ENCODE peak calls at places on chromosomes 11 and 22, in five cellular contexts. W is esophagus squamous epithelium, M is GM12865, S is heart right ventricle, L is PC-3. Y is an unnamed sample.
A peak's percentile ranks its signal among the peaks of the same experiment; 100 is the strongest.

GRCh38 chr11:130133716-130134115 is 25.9 kb upstream of the ST14 start:
- DNase-seq in S (no peak), W (no peak), L (no peak), M (no peak), Y (no peak)

GRCh38 chr11:22785251-22785650 is 44.4 kb downstream of the SVIP start:
- DNase-seq in W (no peak), M (no peak), S (no peak), L (peak; percentile 4), Y (no peak)

GRCh38 chr22:42978453-42979103 is 36.4 kb downstream of the PACSIN2 start:
- DNase-seq in W (no peak), S (no peak), L (peak; percentile 78), M (no peak), Y (no peak)

GRCh38 chr11:46948378-46949131 is 12.0 kb downstream of the CSTPP1 start:
- DNase-seq in W (no peak), S (no peak), L (peak; percentile 81), M (no peak), Y (no peak)

GRCh38 chr22:16987822-16988221 is 20.2 kb downstream of the GAB4 start:
- DNase-seq in M (no peak), W (no peak), L (no peak), S (no peak), Y (no peak)

GRCh38 chr11:70436501-70436860 is 38.2 kb downstream of the CTTN start:
- DNase-seq in S (no peak), L (no peak), W (no peak), M (no peak), Y (no peak)

GRCh38 chr11:125271436-125272064 is 107.0 kb downstream of the PKNOX2 start:
- DNase-seq in M (no peak), S (no peak), W (no peak), L (no peak), Y (no peak)

GRCh38 chr11:3120071-3120792 is 44.9 kb downstream of the OSBPL5 start:
- DNase-seq in S (peak; percentile 12), L (no peak), W (no peak), M (no peak), Y (no peak)

GRCh38 chr11:111573821-111574249 is 28.4 kb upstream of the SIK2 start:
- DNase-seq in W (no peak), L (no peak), S (no peak), M (no peak), Y (no peak)

GRCh38 chr22:24175160-24175808 is 6.0 kb upstream of the SUSD2 start:
- DNase-seq in S (peak; percentile 88), W (no peak), L (peak; percentile 67), M (peak; percentile 73), Y (peak; percentile 83)

GRCh38 chr11:27848423-27848822 is 148.2 kb upstream of the BDNF start:
- DNase-seq in W (no peak), L (no peak), M (no peak), S (no peak), Y (no peak)
- TF ChIP-seq CTCF in W (no peak), L (no peak), M (no peak), S (no peak), Y (no peak)

GRCh38 chr11:69290791-69291190 is 3.2 kb upstream of the MYEOV start:
- DNase-seq in W (no peak), S (no peak), M (no peak), L (no peak), Y (no peak)
- TF ChIP-seq CTCF in W (no peak), S (no peak), M (no peak), L (no peak), Y (no peak)

GRCh38 chr11:6895010-6895409 is 2.7 kb upstream of the OR2D2 start:
- DNase-seq in M (peak; percentile 69), L (no peak), S (no peak), W (no peak), Y (peak; percentile 17)

GRCh38 chr11:6898911-6899310 is 6.6 kb upstream of the OR2D2 start:
- DNase-seq in M (no peak), S (no peak), W (no peak), L (no peak), Y (no peak)

GRCh38 chr11:6900327-6900999 is 8.2 kb upstream of the OR2D2 start:
- DNase-seq in S (no peak), L (peak; percentile 30), M (no peak), W (no peak), Y (no peak)
- TF ChIP-seq CTCF in S (no peak), L (peak; percentile 43), M (no peak), W (no peak), Y (no peak)

DNA sequence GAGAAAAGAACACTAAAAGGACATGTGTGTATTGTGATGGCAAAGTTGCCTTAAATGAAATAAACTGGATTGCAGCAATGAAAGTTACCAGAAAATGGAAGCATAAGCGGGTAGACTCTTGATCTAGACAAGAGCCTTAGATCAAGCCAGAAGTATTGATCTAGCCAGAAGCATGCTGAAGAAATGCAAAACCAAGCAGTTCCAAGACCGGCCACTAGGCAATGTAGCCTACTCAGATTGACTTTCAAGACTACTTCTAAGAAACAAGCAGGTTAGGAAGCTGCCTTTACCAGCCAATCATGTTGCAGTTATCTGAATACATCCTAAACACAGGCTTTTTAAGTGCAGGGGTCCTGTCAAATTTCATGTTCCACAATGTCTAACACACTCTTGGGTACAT is 54.6 kb downstream of the KCNA4 start:
- DNase-seq in S (no peak), L (peak; percentile 14), M (peak; percentile 41), W (no peak), Y (no peak)
- TF ChIP-seq CTCF in S (peak; percentile 38), L (peak; percentile 40), M (peak; percentile 47), W (no peak), Y (no peak)

DNA sequence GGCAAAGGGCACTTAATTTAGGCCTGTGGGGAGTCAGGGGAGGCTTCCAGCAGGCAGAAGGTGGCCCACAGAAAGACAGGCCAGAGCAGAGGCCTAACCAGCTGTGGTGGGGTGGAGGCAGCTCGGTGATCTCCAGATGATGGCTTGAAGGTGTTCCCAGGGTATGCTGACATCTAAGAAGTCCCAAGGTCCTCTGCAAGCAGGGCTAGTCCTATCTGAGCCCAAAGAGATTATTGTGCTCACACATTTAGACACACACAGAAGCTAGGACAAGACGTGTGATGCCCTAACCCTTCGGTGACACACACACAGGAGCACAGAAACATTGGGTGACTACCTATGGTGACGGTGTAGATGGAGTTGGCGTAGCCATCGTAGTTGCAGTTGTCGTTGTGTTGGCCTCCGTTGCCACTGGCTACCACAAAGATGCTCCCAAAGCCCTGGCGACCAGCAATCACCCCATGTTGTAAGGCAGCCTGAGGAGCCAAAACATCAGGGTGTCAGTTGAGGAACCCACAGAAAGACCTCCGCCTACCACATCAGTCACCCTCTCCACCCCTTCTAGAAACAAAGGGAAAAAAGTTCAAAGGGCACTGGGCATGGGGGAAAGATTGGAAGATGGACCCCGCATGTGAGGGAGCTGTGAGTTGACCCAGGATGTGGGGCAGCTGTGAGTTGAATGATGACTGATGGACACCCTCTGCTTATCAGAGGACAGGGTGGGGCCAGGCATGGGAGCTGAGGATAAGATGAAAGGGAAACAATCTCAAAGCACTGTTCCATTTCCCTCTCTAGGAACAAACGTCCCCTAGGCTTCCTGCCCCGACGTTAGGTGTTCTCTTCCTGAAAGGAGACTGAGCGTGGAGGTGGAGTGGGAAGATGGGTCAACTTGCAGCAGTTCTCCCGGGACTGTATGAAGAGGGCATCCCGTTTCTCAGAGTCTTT is 7.9 kb downstream of the PCSK7 start:
- DNase-seq in S (no peak), L (no peak), M (no peak), W (no peak), Y (no peak)
- TF ChIP-seq CTCF in S (no peak), L (no peak), M (no peak), W (no peak), Y (no peak)

Y was measured in GM20000.